ENCODE peak calls at places on chromosome 2, in ten cellular contexts. One of them, this sample, is unnamed.
A peak's percentile ranks its signal among the peaks of the same experiment; 100 is the strongest.

GRCh38 chr2:69786105-69786504 is 43.4 kb upstream of the GMCL1 start:
- DNase-seq in MM.1S: no peak
- DNase-seq in stimulated activated CD4-positive, alpha-beta T cell treated with anti-CD3 and anti-CD28 coated beads, Interleukin-2, amount 100 ng/mL, for 48 hours: no peak
- DNase-seq in stromal cell of bone marrow: no peak
- DNase-seq in Ammon's horn: no peak
- DNase-seq in activated T-helper 1 cell treated with anti-CD3 and anti-CD28 coated beads, Interleukin-12 subunit alpha, Interleukin-12 subunit beta, Interleukin-2, Interleukin-4 antibody, amounts not matched to agents 30 ng/mL and 10 ng/mL and 1 ng/mL, durations not matched to agents 14 hours and 24 hours and 36 hours: no peak
- DNase-seq in ACHN: no peak
- DNase-seq in activated gamma-delta T cell treated with Interleukin-2 at 50 U/mL for 16 hours: no peak
- DNase-seq in T-cell: no peak
- DNase-seq in mucosa of descending colon: no peak
- DNase-seq in this sample: no peak

GRCh38 chr2:173656086-173656485 is 301.4 kb downstream of the CDCA7 start:
- DNase-seq in activated gamma-delta T cell treated with Interleukin-2 at 50 U/mL for 16 hours: no peak
- DNase-seq in mucosa of descending colon: no peak
- DNase-seq in activated T-helper 1 cell treated with anti-CD3 and anti-CD28 coated beads, Interleukin-12 subunit alpha, Interleukin-12 subunit beta, Interleukin-2, Interleukin-4 antibody, amounts not matched to agents 30 ng/mL and 10 ng/mL and 1 ng/mL, durations not matched to agents 14 hours and 24 hours and 36 hours: no peak
- DNase-seq in stimulated activated CD4-positive, alpha-beta T cell treated with anti-CD3 and anti-CD28 coated beads, Interleukin-2, amount 100 ng/mL, for 48 hours: no peak
- DNase-seq in MM.1S: no peak
- DNase-seq in stromal cell of bone marrow: no peak
- DNase-seq in Ammon's horn: no peak
- DNase-seq in ACHN: no peak
- DNase-seq in T-cell: no peak
- DNase-seq in this sample: no peak

GRCh38 chr2:105660489-105660888 is 84.2 kb upstream of the NCK2 start:
- DNase-seq in MM.1S: no peak
- DNase-seq in T-cell: no peak
- DNase-seq in stimulated activated CD4-positive, alpha-beta T cell treated with anti-CD3 and anti-CD28 coated beads, Interleukin-2, amount 100 ng/mL, for 48 hours: no peak
- DNase-seq in Ammon's horn: no peak
- DNase-seq in activated gamma-delta T cell treated with Interleukin-2 at 50 U/mL for 16 hours: no peak
- DNase-seq in stromal cell of bone marrow: no peak
- DNase-seq in activated T-helper 1 cell treated with anti-CD3 and anti-CD28 coated beads, Interleukin-12 subunit alpha, Interleukin-12 subunit beta, Interleukin-2, Interleukin-4 antibody, amounts not matched to agents 30 ng/mL and 10 ng/mL and 1 ng/mL, durations not matched to agents 14 hours and 24 hours and 36 hours: no peak
- DNase-seq in ACHN: no peak
- DNase-seq in mucosa of descending colon: no peak
- DNase-seq in this sample: no peak

GRCh38 chr2:197152451-197153228 is 157.9 kb downstream of the ANKRD44 start:
- DNase-seq in stimulated activated CD4-positive, alpha-beta T cell treated with anti-CD3 and anti-CD28 coated beads, Interleukin-2, amount 100 ng/mL, for 48 hours: no peak
- DNase-seq in ACHN: no peak
- DNase-seq in T-cell: no peak
- DNase-seq in activated T-helper 1 cell treated with anti-CD3 and anti-CD28 coated beads, Interleukin-12 subunit alpha, Interleukin-12 subunit beta, Interleukin-2, Interleukin-4 antibody, amounts not matched to agents 30 ng/mL and 10 ng/mL and 1 ng/mL, durations not matched to agents 14 hours and 24 hours and 36 hours: no peak
- DNase-seq in stromal cell of bone marrow: peak; percentile 16
- DNase-seq in MM.1S: no peak
- DNase-seq in activated gamma-delta T cell treated with Interleukin-2 at 50 U/mL for 16 hours: peak; percentile 24
- DNase-seq in mucosa of descending colon: no peak
- DNase-seq in Ammon's horn: peak; percentile 75
- DNase-seq in this sample: no peak

GRCh38 chr2:234983011-234983726 is 31.4 kb downstream of the SH3BP4 start:
- DNase-seq in mucosa of descending colon: peak; percentile 58
- DNase-seq in ACHN: no peak
- DNase-seq in T-cell: no peak
- DNase-seq in stromal cell of bone marrow: no peak
- DNase-seq in activated gamma-delta T cell treated with Interleukin-2 at 50 U/mL for 16 hours: no peak
- DNase-seq in MM.1S: no peak
- DNase-seq in Ammon's horn: no peak
- DNase-seq in stimulated activated CD4-positive, alpha-beta T cell treated with anti-CD3 and anti-CD28 coated beads, Interleukin-2, amount 100 ng/mL, for 48 hours: no peak
- DNase-seq in activated T-helper 1 cell treated with anti-CD3 and anti-CD28 coated beads, Interleukin-12 subunit alpha, Interleukin-12 subunit beta, Interleukin-2, Interleukin-4 antibody, amounts not matched to agents 30 ng/mL and 10 ng/mL and 1 ng/mL, durations not matched to agents 14 hours and 24 hours and 36 hours: no peak
- DNase-seq in this sample: no peak

GRCh38 chr2:155708052-155708451 is 624.5 kb downstream of the NR4A2 start:
- DNase-seq in T-cell: no peak
- DNase-seq in MM.1S: no peak
- DNase-seq in mucosa of descending colon: no peak
- DNase-seq in activated T-helper 1 cell treated with anti-CD3 and anti-CD28 coated beads, Interleukin-12 subunit alpha, Interleukin-12 subunit beta, Interleukin-2, Interleukin-4 antibody, amounts not matched to agents 30 ng/mL and 10 ng/mL and 1 ng/mL, durations not matched to agents 14 hours and 24 hours and 36 hours: no peak
- DNase-seq in stimulated activated CD4-positive, alpha-beta T cell treated with anti-CD3 and anti-CD28 coated beads, Interleukin-2, amount 100 ng/mL, for 48 hours: no peak
- DNase-seq in Ammon's horn: peak; percentile 68
- DNase-seq in activated gamma-delta T cell treated with Interleukin-2 at 50 U/mL for 16 hours: no peak
- DNase-seq in ACHN: no peak
- DNase-seq in stromal cell of bone marrow: no peak
- DNase-seq in this sample: no peak

GRCh38 chr2:169388161-169388560 is 25.8 kb upstream of the LRP2 start:
- DNase-seq in activated gamma-delta T cell treated with Interleukin-2 at 50 U/mL for 16 hours: no peak
- DNase-seq in activated T-helper 1 cell treated with anti-CD3 and anti-CD28 coated beads, Interleukin-12 subunit alpha, Interleukin-12 subunit beta, Interleukin-2, Interleukin-4 antibody, amounts not matched to agents 30 ng/mL and 10 ng/mL and 1 ng/mL, durations not matched to agents 14 hours and 24 hours and 36 hours: no peak
- DNase-seq in Ammon's horn: no peak
- DNase-seq in T-cell: no peak
- DNase-seq in stimulated activated CD4-positive, alpha-beta T cell treated with anti-CD3 and anti-CD28 coated beads, Interleukin-2, amount 100 ng/mL, for 48 hours: no peak
- DNase-seq in ACHN: no peak
- DNase-seq in MM.1S: no peak
- DNase-seq in stromal cell of bone marrow: no peak
- DNase-seq in mucosa of descending colon: no peak
- DNase-seq in this sample: no peak

GRCh38 chr2:190582761-190583506 is 48.4 kb upstream of the NEMP2 start:
- DNase-seq in activated gamma-delta T cell treated with Interleukin-2 at 50 U/mL for 16 hours: no peak
- DNase-seq in stromal cell of bone marrow: no peak
- DNase-seq in Ammon's horn: peak; percentile 41
- DNase-seq in activated T-helper 1 cell treated with anti-CD3 and anti-CD28 coated beads, Interleukin-12 subunit alpha, Interleukin-12 subunit beta, Interleukin-2, Interleukin-4 antibody, amounts not matched to agents 30 ng/mL and 10 ng/mL and 1 ng/mL, durations not matched to agents 14 hours and 24 hours and 36 hours: no peak
- DNase-seq in MM.1S: no peak
- DNase-seq in stimulated activated CD4-positive, alpha-beta T cell treated with anti-CD3 and anti-CD28 coated beads, Interleukin-2, amount 100 ng/mL, for 48 hours: no peak
- DNase-seq in ACHN: no peak
- DNase-seq in T-cell: no peak
- DNase-seq in mucosa of descending colon: no peak
- DNase-seq in this sample: no peak

GRCh38 chr2:215137741-215138340 is 585 bp downstream of the ABCA12 start:
- DNase-seq in stromal cell of bone marrow: peak; percentile 41
- DNase-seq in mucosa of descending colon: no peak
- DNase-seq in ACHN: peak; percentile 66
- DNase-seq in T-cell: no peak
- DNase-seq in Ammon's horn: no peak
- DNase-seq in activated gamma-delta T cell treated with Interleukin-2 at 50 U/mL for 16 hours: no peak
- DNase-seq in stimulated activated CD4-positive, alpha-beta T cell treated with anti-CD3 and anti-CD28 coated beads, Interleukin-2, amount 100 ng/mL, for 48 hours: no peak
- DNase-seq in activated T-helper 1 cell treated with anti-CD3 and anti-CD28 coated beads, Interleukin-12 subunit alpha, Interleukin-12 subunit beta, Interleukin-2, Interleukin-4 antibody, amounts not matched to agents 30 ng/mL and 10 ng/mL and 1 ng/mL, durations not matched to agents 14 hours and 24 hours and 36 hours: no peak
- DNase-seq in MM.1S: no peak
- DNase-seq in this sample: no peak

GRCh38 chr2:100786297-100786658 is 33.7 kb upstream of the NPAS2 start:
- DNase-seq in activated gamma-delta T cell treated with Interleukin-2 at 50 U/mL for 16 hours: no peak
- DNase-seq in ACHN: peak; percentile 95
- DNase-seq in Ammon's horn: no peak
- DNase-seq in T-cell: no peak
- DNase-seq in mucosa of descending colon: no peak
- DNase-seq in MM.1S: no peak
- DNase-seq in stimulated activated CD4-positive, alpha-beta T cell treated with anti-CD3 and anti-CD28 coated beads, Interleukin-2, amount 100 ng/mL, for 48 hours: no peak
- DNase-seq in stromal cell of bone marrow: peak; percentile 75
- DNase-seq in activated T-helper 1 cell treated with anti-CD3 and anti-CD28 coated beads, Interleukin-12 subunit alpha, Interleukin-12 subunit beta, Interleukin-2, Interleukin-4 antibody, amounts not matched to agents 30 ng/mL and 10 ng/mL and 1 ng/mL, durations not matched to agents 14 hours and 24 hours and 36 hours: no peak
- DNase-seq in this sample: peak; percentile 14